ENCODE peak calls at places on chromosome 14, in nine cellular contexts. N is lower leg skin, C is K562, Z is gastrocnemius medialis, A is heart left ventricle, E is HCT116, D is tibial nerve, U is sigmoid colon, J is A549. F is an unnamed sample.

GRCh38 chr14:102539544-102540309 is 30.2 kb upstream of the ANKRD9 start:
- DNase-seq in U (no peak), C (peak), Z (no peak), A (peak), J (no peak), D (no peak), N (no peak), E (no peak), F (no peak)

GRCh38 chr14:95442016-95442632 is 74.3 kb downstream of the SYNE3 start:
- DNase-seq in J (no peak), U (no peak), A (no peak), N (no peak), Z (no peak), D (no peak), C (no peak), E (no peak), F (no peak)

GRCh38 chr14:77505031-77505430 is 6.4 kb upstream of the ISM2 start:
- DNase-seq in C (no peak), Z (no peak), D (no peak), A (no peak), J (no peak), U (no peak), N (no peak), E (no peak), F (no peak)

GRCh38 chr14:89959853-89960493 is 4.2 kb downstream of the TDP1 start:
- DNase-seq in E (no peak), C (no peak), Z (no peak), D (no peak), U (no peak), J (no peak), A (no peak), N (no peak), F (no peak)

GRCh38 chr14:21749306-21749868 is 75.8 kb upstream of the OR4E1 start:
- DNase-seq in U (no peak), J (no peak), A (no peak), Z (no peak), N (no peak), E (no peak), C (no peak), D (no peak), F (no peak)

GRCh38 chr14:86683525-86683924 is 1153.6 kb downstream of the FLRT2 start:
- DNase-seq in A (no peak), D (no peak), U (no peak), Z (no peak), J (no peak), C (no peak), E (no peak), N (no peak), F (no peak)

GRCh38 chr14:100836961-100837811 is 11.3 kb downstream of the MEG3 start:
- DNase-seq in E (no peak), A (no peak), N (no peak), J (no peak), C (no peak), Z (no peak), D (no peak), U (no peak), F (no peak)

GRCh38 chr14:101721111-101721510 is 40.4 kb upstream of the PPP2R5C start:
- DNase-seq in Z (no peak), J (no peak), E (no peak), D (no peak), U (no peak), N (peak), A (no peak), C (no peak), F (no peak)

GRCh38 chr14:70887207-70888150 is 19.8 kb upstream of the PCNX1 start:
- DNase-seq in U (no peak), D (no peak), N (no peak), A (no peak), C (no peak), J (no peak), E (no peak), Z (no peak), F (no peak)

GRCh38 chr14:36317650-36318049 is 2.8 kb downstream of the MBIP start:
- DNase-seq in Z (no peak), J (no peak), A (no peak), U (no peak), E (no peak), D (no peak), N (no peak), C (no peak), F (no peak)

GRCh38 chr14:36319899-36320209 is 583 bp downstream of the MBIP start:
- DNase-seq in E (no peak), D (no peak), A (no peak), N (no peak), J (no peak), U (no peak), C (no peak), Z (no peak), F (no peak)

GRCh38 chr14:36316131-36316530 is 4.3 kb downstream of the MBIP start:
- DNase-seq in E (no peak), J (no peak), A (no peak), U (no peak), D (no peak), Z (no peak), N (no peak), C (no peak), F (no peak)

GRCh38 chr14:36324897-36325296 is 4.5 kb upstream of the MBIP start:
- DNase-seq in E (no peak), D (no peak), U (no peak), J (no peak), Z (no peak), N (no peak), C (no peak), A (no peak), F (no peak)

GRCh38 chr14:36320210-36321003 is at the start of gene MBIP:
- DNase-seq in A (peak), D (peak), E (peak), U (peak), C (peak), N (peak), Z (peak), J (peak), F (peak)
- TF ChIP-seq POLR2A in A (no peak), D (peak), E (peak), U (peak), C (peak), N (no peak), Z (peak), J (peak), F (peak)

DNA sequence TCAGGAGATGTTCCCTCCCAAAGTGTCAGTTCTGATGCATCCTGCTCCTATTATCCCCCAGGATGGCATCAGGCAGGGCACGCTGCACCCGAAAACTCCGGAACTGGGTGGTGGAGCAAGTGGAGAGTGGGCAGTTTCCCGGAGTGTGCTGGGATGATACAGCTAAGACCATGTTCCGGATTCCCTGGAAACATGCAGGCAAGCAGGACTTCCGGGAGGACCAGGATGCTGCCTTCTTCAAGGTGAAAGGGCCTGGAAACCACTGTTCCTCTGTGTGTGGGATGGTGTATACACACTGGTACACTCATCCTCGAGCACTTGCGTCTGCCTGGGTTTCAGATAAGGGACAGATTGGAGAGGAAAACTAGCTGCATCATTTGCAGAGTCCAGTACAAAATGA is 1.0 kb downstream of the IRF9 start:
- DNase-seq in D (no peak), A (peak), J (no peak), N (no peak), U (no peak), Z (no peak), C (no peak), E (no peak), F (peak)
- TF ChIP-seq POLR2A in D (no peak), A (no peak), J (no peak), N (no peak), U (no peak), Z (no peak), C (no peak), E (no peak), F (no peak)

GRCh38 chr14:99560946-99561683 is 42.9 kb downstream of the CCDC85C start:
- DNase-seq in Z (no peak), E (no peak), N (no peak), J (no peak), C (no peak), D (no peak), U (peak), A (no peak), F (no peak)
- TF ChIP-seq POLR2A in Z (no peak), E (no peak), N (no peak), J (no peak), C (no peak), D (no peak), U (no peak), A (no peak), F (no peak)

GRCh38 chr14:67984274-67984673 is 164.7 kb downstream of the RAD51B start:
- DNase-seq in Z (no peak), N (no peak), D (no peak), A (no peak), J (no peak), C (no peak), E (no peak), U (no peak), F (no peak)
- TF ChIP-seq POLR2A in Z (no peak), N (no peak), D (no peak), A (no peak), J (no peak), C (no peak), E (no peak), U (no peak), F (no peak)

DNA sequence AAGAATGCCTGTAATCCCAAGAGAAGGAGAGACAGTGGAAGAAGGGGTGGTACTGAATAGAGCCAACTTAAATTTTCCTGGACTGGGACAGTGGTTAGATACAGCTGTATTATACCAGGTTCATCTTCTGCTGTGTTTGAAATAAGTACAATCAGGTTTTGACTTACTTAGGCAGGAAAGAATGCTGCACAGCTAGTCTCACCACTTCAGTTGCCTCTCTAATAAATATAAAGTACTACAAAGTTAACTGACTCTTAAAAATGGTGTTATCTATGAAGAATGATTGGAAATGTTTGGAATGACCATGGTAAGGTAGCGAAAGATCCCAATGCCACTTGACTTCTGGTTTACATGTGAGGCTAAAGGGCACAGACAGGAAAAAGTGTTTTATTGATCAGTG is 652.1 kb downstream of the NOVA1 start:
- DNase-seq in Z (no peak), C (no peak), N (no peak), E (no peak), U (no peak), J (no peak), A (no peak), D (no peak), F (no peak)
- TF ChIP-seq POLR2A in Z (no peak), C (no peak), N (no peak), E (no peak), U (no peak), J (no peak), A (no peak), D (no peak), F (no peak)

DNA sequence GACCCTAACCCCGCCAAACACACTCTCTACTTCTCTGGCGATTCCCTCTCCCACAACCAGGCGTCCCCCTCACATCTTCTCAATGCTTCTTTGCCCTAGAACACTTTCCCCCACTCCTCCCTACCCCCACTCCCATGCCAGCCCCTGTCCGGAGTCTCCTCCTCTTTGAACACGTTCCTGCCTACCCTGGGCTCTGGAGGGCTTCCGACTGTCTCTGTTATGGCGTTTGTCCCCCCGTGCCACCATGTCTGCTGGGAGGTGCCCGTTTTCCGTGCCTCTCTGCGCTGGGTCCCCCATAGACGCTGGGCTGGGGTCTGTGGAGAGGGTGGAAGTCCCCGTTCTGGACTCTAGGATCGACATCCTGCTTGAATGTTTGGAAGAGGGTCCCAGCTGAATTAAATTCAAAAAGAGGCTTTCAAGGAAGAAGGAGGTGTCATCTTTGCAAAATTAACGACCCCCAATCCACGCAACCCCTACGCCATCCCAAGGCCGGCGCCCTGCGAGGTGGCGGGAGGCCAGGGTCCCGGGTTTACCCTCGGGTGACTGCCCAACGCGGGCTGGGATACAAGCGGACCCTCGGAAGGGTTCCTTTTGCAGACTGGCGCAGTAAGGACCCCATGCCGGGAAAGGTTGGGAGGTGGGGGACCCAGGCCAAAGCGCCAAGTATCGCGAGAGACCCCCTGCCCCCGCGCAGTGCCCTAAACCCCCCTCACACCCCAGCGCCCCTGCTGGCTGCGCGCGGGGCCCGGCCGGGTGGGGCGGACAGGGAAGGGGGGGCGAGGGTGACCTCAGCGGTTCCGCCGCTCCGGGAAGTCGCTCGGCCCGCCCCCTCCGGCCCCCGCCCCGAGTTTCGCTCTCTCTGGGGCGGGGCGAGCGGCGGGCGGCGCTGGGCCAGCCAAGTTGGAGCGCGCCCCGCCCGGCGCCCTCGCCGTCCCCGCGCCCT is 973 bp upstream of the ZBTB42 start:
- DNase-seq in D (peak), C (peak), U (peak), N (peak), A (peak), Z (peak), E (no peak), J (no peak), F (peak)
- TF ChIP-seq POLR2A in D (no peak), C (peak), U (peak), N (peak), A (peak), Z (peak), E (no peak), J (no peak), F (no peak)

GRCh38 chr14:69299286-69300035 is 39.5 kb downstream of the GALNT16 start:
- DNase-seq in E (no peak), D (no peak), J (no peak), U (no peak), A (no peak), Z (no peak), C (no peak), N (no peak), F (peak)
- TF ChIP-seq POLR2A in E (no peak), D (no peak), J (no peak), U (no peak), A (no peak), Z (no peak), C (no peak), N (no peak), F (no peak)

GRCh38 chr14:36848213-36848612 is 186.6 kb downstream of the PAX9 start:
- DNase-seq in U (no peak), J (no peak), D (no peak), C (no peak), Z (no peak), N (no peak), A (no peak), E (no peak), F (no peak)

GRCh38 chr14:36857842-36858445 is 196.3 kb downstream of the PAX9 start:
- DNase-seq in J (no peak), A (no peak), Z (peak), E (no peak), N (no peak), U (peak), C (no peak), D (peak), F (no peak)

GRCh38 chr14:36857136-36857535 is 195.5 kb downstream of the PAX9 start:
- DNase-seq in C (no peak), J (no peak), E (no peak), U (no peak), N (no peak), A (no peak), Z (no peak), D (no peak), F (no peak)

GRCh38 chr14:36856095-36856878 is 194.6 kb downstream of the PAX9 start:
- DNase-seq in N (no peak), D (no peak), U (no peak), E (no peak), Z (no peak), C (no peak), J (no peak), A (no peak), F (no peak)

DNA sequence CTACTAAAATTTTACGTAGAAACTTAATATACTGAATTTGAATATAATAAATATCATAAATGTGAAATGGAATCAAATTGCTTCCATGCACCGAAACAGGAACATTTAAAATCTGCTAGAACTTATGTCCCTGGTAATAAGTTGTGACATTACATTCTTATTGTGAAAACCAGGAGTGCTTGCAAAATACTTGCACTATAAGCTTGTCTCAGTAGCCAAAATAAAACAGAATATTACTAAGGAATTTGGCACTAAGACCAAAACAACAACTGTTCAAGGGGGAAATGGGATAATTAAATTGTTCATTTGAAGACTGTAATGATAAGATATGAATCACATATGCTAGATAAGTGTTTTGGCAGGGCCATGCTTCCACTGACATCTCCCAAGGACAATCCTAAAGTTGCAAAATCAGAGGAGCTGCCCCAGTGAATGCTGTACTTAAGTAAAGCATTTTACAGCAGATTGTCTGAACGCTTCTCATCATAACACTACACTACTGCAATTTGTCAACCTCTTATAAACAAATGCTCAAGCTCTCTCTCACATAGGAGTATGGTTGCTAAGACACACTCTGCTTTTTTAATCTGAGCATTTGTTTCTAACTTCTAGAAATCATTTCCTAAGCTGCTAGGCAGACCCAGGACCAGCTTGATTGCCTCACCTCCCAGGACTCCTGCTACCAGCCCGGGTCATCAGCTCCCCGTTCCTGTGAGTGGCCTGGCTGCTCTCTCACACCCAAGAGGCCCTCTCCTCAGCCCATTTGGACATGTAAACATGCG is 191.4 kb downstream of the PAX9 start:
- DNase-seq in A (no peak), Z (peak), C (no peak), D (peak), J (no peak), U (peak), N (no peak), E (no peak), F (no peak)
- TF ChIP-seq POLR2A in A (no peak), Z (no peak), C (no peak), D (no peak), J (no peak), U (no peak), N (no peak), E (no peak), F (no peak)

DNA sequence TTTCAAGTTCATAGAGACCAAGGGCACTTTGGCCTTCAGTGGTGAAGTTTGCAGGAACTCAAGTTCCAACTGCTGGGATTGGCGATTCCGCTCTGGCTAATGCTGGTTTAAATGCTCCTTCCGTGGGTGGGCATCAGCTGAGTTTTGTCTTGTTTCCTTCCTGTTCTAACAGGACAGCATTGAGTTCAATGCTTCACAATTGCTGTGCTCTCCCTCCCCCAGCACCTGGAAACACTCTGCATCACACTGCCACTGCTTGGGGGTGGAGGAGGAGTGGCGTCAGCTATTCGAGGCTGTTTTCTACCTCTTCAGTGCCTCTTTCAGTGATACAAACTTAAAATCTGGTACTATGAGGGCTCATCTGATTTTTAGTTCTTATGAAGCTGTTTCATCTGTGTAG is 634.9 kb downstream of the FSCB start:
- DNase-seq in N (no peak), C (no peak), D (no peak), J (no peak), A (no peak), Z (no peak), E (no peak), U (no peak), F (no peak)
- TF ChIP-seq POLR2A in N (no peak), C (no peak), D (no peak), J (no peak), A (no peak), Z (no peak), E (no peak), U (no peak), F (no peak)